ENCODE peak calls at places on chromosomes 11 and 22, in four cellular contexts. P is PC-3; J is CD4-positive, alpha-beta memory T cell; G is body of pancreas. I is an unnamed sample. For H3K4me1, the result is how much of the 10 kb centered on the place peaks cover.

GRCh38 chr11:70798296-70798695 is 400.0 kb downstream of the CTTN start:
- DNase-seq in P (no peak), J (no peak), G (no peak), I (no peak)

GRCh38 chr11:30143098-30143705 is 87.6 kb upstream of the FSHB start:
- DNase-seq in P (peak), J (peak), G (no peak), I (no peak)

GRCh38 chr11:17923213-17923612 is 89.6 kb downstream of the SERGEF start:
- DNase-seq in P (no peak), J (no peak), G (no peak), I (no peak)

GRCh38 chr22:36377022-36377631 is 10.6 kb downstream of the MYH9 start:
- DNase-seq in P (no peak), J (peak), G (no peak), I (peak)

GRCh38 chr11:114302663-114303062 is 6.5 kb downstream of the NNMT start:
- DNase-seq in P (no peak), J (no peak), G (no peak), I (no peak)

GRCh38 chr11:3157381-3158130 is 7.6 kb downstream of the OSBPL5 start:
- DNase-seq in P (peak), J (no peak), G (no peak), I (no peak)

GRCh38 chr11:4484310-4484709 is 1.9 kb downstream of the OR52K1 start:
- DNase-seq in P (peak), J (no peak), G (no peak), I (no peak)

GRCh38 chr11:5698281-5698680 is 8.7 kb downstream of the TRIM22 start:
- DNase-seq in P (no peak), J (no peak), G (no peak), I (no peak)

GRCh38 chr22:46457502-46458488 is 79.6 kb downstream of the CELSR1 start:
- DNase-seq in P (no peak), J (no peak), G (no peak), I (no peak)

GRCh38 chr11:90178751-90179150 is 44.1 kb downstream of the CHORDC1 start:
- DNase-seq in P (peak), J (no peak), G (no peak), I (no peak)

GRCh38 chr11:63663809-63664208 is 7.4 kb downstream of the ATL3 start:
- DNase-seq in P (peak), J (no peak), G (no peak), I (no peak)

GRCh38 chr11:75577198-75577597 is 15.1 kb downstream of the SERPINH1 start:
- DNase-seq in P (peak), J (peak), G (peak), I (peak)

GRCh38 chr11:74650498-74650897 is 58.1 kb downstream of the POLD3 start:
- DNase-seq in P (no peak), J (no peak), G (no peak), I (no peak)

GRCh38 chr11:88680806-88681205 is 343.3 kb upstream of the CTSC start:
- DNase-seq in P (peak), J (no peak), G (no peak), I (no peak)

GRCh38 chr22:46536559-46537220 is 730 bp downstream of the CELSR1 start:
- DNase-seq in P (no peak), J (no peak), G (no peak), I (no peak)

GRCh38 chr11:130389315-130389935 is 39.0 kb downstream of the ADAMTS8 start:
- DNase-seq in P (no peak), J (peak), G (no peak), I (no peak)

GRCh38 chr22:20080776-20081654 is 974 bp downstream of the DGCR8 start:
- DNase-seq in P (peak), J (no peak), G (peak), I (no peak)

GRCh38 chr11:84780689-84781293 is 846.4 kb downstream of the DLG2 start:
- DNase-seq in P (peak), J (no peak), G (no peak), I (no peak)

GRCh38 chr22:44237290-44237689 is 56.6 kb downstream of the PARVG start:
- DNase-seq in P (no peak), J (no peak), G (no peak), I (no peak)

GRCh38 chr11:126474220-126474619 is 118.7 kb downstream of the ST3GAL4 start:
- DNase-seq in P (no peak), J (no peak), G (peak), I (no peak)

GRCh38 chr22:41382610-41383009 is 868 bp downstream of the TEF start:
- DNase-seq in P (no peak), J (no peak), G (peak), I (no peak)

GRCh38 chr11:45079943-45080719 is 66.3 kb upstream of the PRDM11 start:
- DNase-seq in P (no peak), J (peak), G (no peak), I (peak)

DNA sequence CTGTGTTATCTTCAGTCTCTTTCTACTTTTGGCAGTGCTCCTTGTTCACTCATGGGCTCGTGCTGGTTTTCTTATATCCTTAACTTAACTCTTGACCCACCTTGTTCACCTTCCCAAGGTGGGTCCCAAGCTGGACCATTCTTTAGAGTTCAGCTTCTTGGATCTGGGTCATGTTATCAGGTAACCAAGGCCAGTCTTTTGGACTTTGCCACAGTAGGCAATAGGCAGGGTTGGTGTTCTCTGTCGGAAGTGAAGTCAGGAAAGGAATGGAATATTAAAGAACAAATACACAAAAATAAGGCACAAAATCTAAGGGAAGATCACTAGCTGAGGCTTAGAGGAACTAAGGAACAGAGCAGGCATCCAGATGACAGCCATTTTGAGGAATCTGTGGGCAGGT is 202.7 kb downstream of the ARHGAP42 start:
- DNase-seq in P (no peak), J (no peak), G (no peak), I (no peak)
- H3K4me1 ChIP-seq in P (under half), J (under half), G (under half), I (under half)

DNA sequence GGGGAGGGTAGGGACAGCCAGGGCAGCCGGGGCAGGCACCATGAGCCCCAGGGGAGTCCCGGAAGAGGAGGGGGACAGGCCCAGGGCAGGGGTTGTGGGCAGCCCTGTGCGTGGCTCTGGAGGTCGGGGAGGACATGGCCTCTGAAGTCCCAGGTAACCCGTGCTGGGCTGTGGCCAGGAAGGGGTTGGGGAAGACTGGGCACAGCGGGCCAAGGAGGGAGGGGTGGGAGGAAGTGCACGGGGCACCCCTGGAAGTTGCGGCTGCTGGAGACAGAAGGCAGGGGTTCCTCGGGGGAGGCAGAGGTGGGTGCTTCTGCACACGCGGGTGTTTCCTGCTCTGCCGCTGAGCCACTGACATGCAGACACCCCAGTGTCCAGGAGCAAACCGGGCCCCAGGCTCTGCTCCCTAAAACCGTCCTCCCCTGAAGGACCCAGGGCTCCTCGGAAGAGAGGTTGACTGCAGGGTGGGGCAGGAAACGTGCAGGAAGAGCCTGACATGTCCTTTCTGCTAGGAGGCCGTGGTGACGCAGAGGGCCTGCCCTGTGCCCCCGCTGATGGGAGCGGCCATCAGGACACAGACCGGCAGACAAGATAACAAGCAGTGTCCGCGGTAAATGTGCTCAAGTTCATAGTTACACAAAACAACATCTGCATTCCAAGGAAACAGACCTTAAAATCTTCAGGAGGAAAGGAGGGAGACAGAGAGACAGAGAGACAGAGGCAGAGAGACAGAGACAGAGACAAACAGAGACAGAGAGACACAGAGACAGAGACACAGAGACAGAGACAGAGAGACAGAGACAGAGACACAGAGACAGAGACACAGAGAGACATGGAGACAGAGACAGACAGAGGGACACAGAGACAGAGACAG is 5.7 kb downstream of the TNNI2 start:
- DNase-seq in P (no peak), J (peak), G (no peak), I (peak)
- H3K27ac ChIP-seq in P (no peak), J (peak), G (peak), I (peak)

GRCh38 chr11:96259053-96259837 is 83.8 kb downstream of the MAML2 start:
- DNase-seq in P (peak), J (no peak), G (no peak), I (peak)
- H3K4me1 ChIP-seq in P (half or more), J (half or more), G (under half), I (half or more)

GRCh38 chr22:30572840-30573593 is 1.4 kb downstream of the GAL3ST1 start:
- DNase-seq in P (no peak), J (no peak), G (peak), I (no peak)

GRCh38 chr22:30573594-30574094 is 821 bp downstream of the GAL3ST1 start:
- DNase-seq in P (peak), J (no peak), G (peak), I (no peak)

GRCh38 chr22:30575011-30575671 is 676 bp upstream of the GAL3ST1 start:
- DNase-seq in P (no peak), J (no peak), G (peak), I (no peak)

GRCh38 chr22:30575859-30576258 is 1.4 kb upstream of the GAL3ST1 start:
- DNase-seq in P (no peak), J (no peak), G (peak), I (no peak)

GRCh38 chr22:30574095-30574981 is at the start of gene GAL3ST1:
- DNase-seq in P (no peak), J (no peak), G (peak), I (no peak)
- H3K27ac ChIP-seq in P (no peak), J (no peak), G (peak), I (no peak)

GRCh38 chr11:11550534-11550933 is 71.3 kb downstream of the GALNT18 start:
- DNase-seq in P (no peak), J (no peak), G (no peak), I (no peak)

GRCh38 chr11:11552688-11553087 is 69.1 kb downstream of the GALNT18 start:
- DNase-seq in P (peak), J (no peak), G (peak), I (no peak)

GRCh38 chr11:11558352-11558751 is 63.5 kb downstream of the GALNT18 start:
- DNase-seq in P (no peak), J (no peak), G (no peak), I (no peak)

GRCh38 chr11:11555228-11555627 is 66.6 kb downstream of the GALNT18 start:
- DNase-seq in P (no peak), J (no peak), G (peak), I (no peak)

GRCh38 chr11:11553595-11553994 is 68.2 kb downstream of the GALNT18 start:
- DNase-seq in P (no peak), J (no peak), G (peak), I (no peak)
- H3K4me1 ChIP-seq in P (under half), J (under half), G (under half), I (under half)

GRCh38 chr11:1842149-1843097 is 3.6 kb downstream of the TNNI2 start:
- DNase-seq in P (no peak), J (no peak), G (peak), I (no peak)

GRCh38 chr11:1845571-1846452 is 7.0 kb downstream of the TNNI2 start:
- DNase-seq in P (no peak), J (peak), G (no peak), I (peak)

GRCh38 chr11:1845095-1845429 is 6.3 kb downstream of the TNNI2 start:
- DNase-seq in P (no peak), J (no peak), G (no peak), I (no peak)

GRCh38 chr11:1843098-1843473 is 4.3 kb downstream of the TNNI2 start:
- DNase-seq in P (no peak), J (no peak), G (peak), I (no peak)

GRCh38 chr11:1843796-1844195 is 5.0 kb downstream of the TNNI2 start:
- DNase-seq in P (no peak), J (no peak), G (no peak), I (no peak)
- H3K27ac ChIP-seq in P (no peak), J (peak), G (peak), I (peak)